ENCODE peak calls at places on chromosomes 1 and 21, in four cellular contexts. R is HFFc6, U is adrenal gland, C is B cell. X is an unnamed sample.

GRCh38 chr1:223348439-223348838 is 15.5 kb downstream of the SUSD4 start:
- DNase-seq in U (no peak), R (no peak), C (no peak), X (no peak)

GRCh38 chr1:87787551-87787950 is 458.9 kb downstream of the LMO4 start:
- DNase-seq in C (no peak), U (no peak), R (peak), X (no peak)

GRCh38 chr1:180974236-180974635 is 48.4 kb downstream of the STX6 start:
- DNase-seq in C (no peak), R (no peak), U (no peak), X (no peak)

GRCh38 chr1:235588916-235589515 is 60.6 kb downstream of the GNG4 start:
- DNase-seq in U (no peak), C (no peak), R (peak), X (no peak)

GRCh38 chr1:108190001-108190634 is 10.0 kb downstream of the SLC25A24 start:
- DNase-seq in U (no peak), R (no peak), C (no peak), X (no peak)

GRCh38 chr1:245682638-245683376 is 528.0 kb downstream of the KIF26B start:
- DNase-seq in U (no peak), R (no peak), C (no peak), X (no peak)

GRCh38 chr1:164440222-164440621 is 118.8 kb upstream of the PBX1 start:
- DNase-seq in C (no peak), U (peak), R (peak), X (no peak)

GRCh38 chr1:102919659-102920058 is 188.7 kb downstream of the COL11A1 start:
- DNase-seq in U (no peak), R (peak), C (no peak), X (no peak)

GRCh38 chr21:23402929-23403520 is 2204.3 kb downstream of the MRPL39 start:
- DNase-seq in U (no peak), C (no peak), R (no peak), X (no peak)

GRCh38 chr1:218382261-218382660 is 37.1 kb downstream of the TGFB2 start:
- DNase-seq in R (no peak), C (no peak), U (no peak), X (no peak)

GRCh38 chr1:101178341-101178687 is 58.5 kb upstream of the S1PR1 start:
- DNase-seq in R (no peak), C (no peak), U (no peak), X (no peak)

GRCh38 chr1:199463521-199464127 is 563.9 kb upstream of the NR5A2 start:
- DNase-seq in R (peak), C (peak), U (no peak), X (peak)

GRCh38 chr1:5513891-5514515 is 478.2 kb downstream of the NPHP4 start:
- DNase-seq in U (no peak), C (no peak), R (no peak), X (no peak)

GRCh38 chr1:6097824-6098223 is 52.1 kb downstream of the KCNAB2 start:
- DNase-seq in R (no peak), C (no peak), U (no peak), X (no peak)

GRCh38 chr1:155717041-155717440 is 28.1 kb downstream of the DAP3 start:
- DNase-seq in C (peak), R (no peak), U (no peak), X (no peak)

GRCh38 chr1:150841626-150842025 is 33.6 kb upstream of the CTSK start:
- DNase-seq in R (no peak), C (no peak), U (no peak), X (no peak)

GRCh38 chr21:34611528-34611927 is 3.4 kb downstream of the RCAN1 start:
- DNase-seq in U (no peak), R (no peak), C (no peak), X (no peak)

GRCh38 chr21:37873655-37874054 is 42.6 kb downstream of the KCNJ6 start:
- DNase-seq in U (no peak), C (no peak), R (peak), X (no peak)

GRCh38 chr21:35075546-35075945 is 26.4 kb upstream of the RUNX1 start:
- DNase-seq in U (peak), R (peak), C (no peak), X (no peak)

GRCh38 chr1:28132110-28132897 is 43.9 kb upstream of the EYA3 start:
- DNase-seq in U (no peak), R (no peak), C (no peak), X (no peak)

GRCh38 chr1:93680121-93681094 is 1.2 kb downstream of the BCAR3 start:
- DNase-seq in U (peak), C (peak), R (peak), X (peak)

GRCh38 chr1:20285510-20285909 is 5.2 kb upstream of the VWA5B1 start:
- DNase-seq in R (no peak), U (no peak), C (no peak), X (no peak)

GRCh38 chr21:23152130-23152529 is 2153.9 kb downstream of the NCAM2 start:
- DNase-seq in R (no peak), C (no peak), U (no peak), X (no peak)

GRCh38 chr1:62263006-62263812 is 56.0 kb downstream of the KANK4 start:
- DNase-seq in U (no peak), R (no peak), C (no peak), X (no peak)

GRCh38 chr1:156419863-156420208 is 50.8 kb downstream of the RHBG start:
- DNase-seq in R (no peak), U (no peak), C (peak), X (no peak)

GRCh38 chr1:67213164-67213563 is 46.9 kb downstream of the IL23R start:
- DNase-seq in U (no peak), C (no peak), R (peak), X (no peak)

GRCh38 chr1:94783342-94784264 is 36.6 kb upstream of the SLC44A3 start:
- DNase-seq in C (no peak), R (peak), U (peak), X (no peak)

GRCh38 chr1:37455516-37455915 is 18.9 kb upstream of the ZC3H12A start:
- DNase-seq in R (no peak), U (no peak), C (no peak), X (no peak)

GRCh38 chr1:37461698-37462436 is 12.5 kb upstream of the ZC3H12A start:
- DNase-seq in C (no peak), R (no peak), U (no peak), X (no peak)

GRCh38 chr1:37456614-37457013 is 17.8 kb upstream of the ZC3H12A start:
- DNase-seq in R (no peak), C (no peak), U (no peak), X (no peak)

GRCh38 chr1:37453647-37454046 is 20.7 kb upstream of the ZC3H12A start:
- DNase-seq in C (no peak), U (peak), R (no peak), X (no peak)

DNA sequence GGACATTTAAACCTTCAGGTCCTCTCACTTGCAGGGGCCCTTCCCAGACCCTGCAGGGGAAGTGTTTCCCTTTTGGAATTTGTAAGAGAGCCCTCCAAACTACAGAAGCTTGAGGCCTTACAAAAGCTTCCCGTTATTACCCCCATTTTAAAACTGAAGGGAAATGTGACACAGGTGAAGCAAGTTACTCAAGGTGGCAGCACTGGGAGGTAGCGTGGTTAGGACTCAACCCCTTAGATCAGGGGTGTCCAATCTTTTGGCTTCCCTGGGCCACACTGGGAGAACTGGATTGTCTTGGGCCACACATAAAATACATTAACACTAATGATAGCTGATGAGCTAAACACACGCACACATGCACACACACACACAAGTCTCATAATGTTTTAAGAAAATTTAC is 15.8 kb upstream of the ZC3H12A start:
- DNase-seq in R (no peak), C (no peak), U (no peak), X (no peak)
- TF ChIP-seq CTCF in R (peak), C (no peak), U (no peak), X (no peak)

GRCh38 chr1:7454052-7454815 is 316.9 kb upstream of the VAMP3 start:
- DNase-seq in U (peak), C (no peak), R (peak), X (no peak)
- TF ChIP-seq CTCF in U (peak), C (no peak), R (peak), X (peak)

GRCh38 chr1:25695066-25695990 is 78.7 kb downstream of the MAN1C1 start:
- DNase-seq in U (peak), C (no peak), R (peak), X (no peak)

GRCh38 chr1:25694167-25694566 is 77.6 kb downstream of the MAN1C1 start:
- DNase-seq in U (peak), R (peak), C (no peak), X (no peak)

GRCh38 chr1:25695991-25696330 is 79.4 kb downstream of the MAN1C1 start:
- DNase-seq in U (peak), R (peak), C (no peak), X (no peak)

GRCh38 chr1:25692560-25692959 is 76.0 kb downstream of the MAN1C1 start:
- DNase-seq in R (no peak), C (peak), U (no peak), X (no peak)

DNA sequence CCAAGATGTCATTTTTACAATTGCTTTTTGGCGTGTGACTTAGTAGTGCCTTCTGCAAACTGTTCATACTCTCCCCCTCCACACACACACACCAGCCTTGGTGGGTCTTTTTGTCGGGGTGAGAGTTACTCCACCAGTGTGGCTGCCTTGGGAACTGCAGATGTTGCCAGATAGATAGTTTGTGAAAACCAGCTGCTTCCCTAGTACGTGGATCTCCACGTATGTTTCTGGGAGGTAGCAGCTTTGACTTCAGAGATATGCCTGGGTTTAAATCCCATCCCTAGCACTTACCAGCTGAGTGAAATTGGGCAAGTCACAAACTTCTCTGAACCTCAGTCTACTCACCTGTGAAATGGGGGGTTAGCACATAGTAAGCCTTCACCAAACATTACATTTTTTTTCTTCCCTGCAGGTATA is 78.0 kb downstream of the MAN1C1 start:
- DNase-seq in U (no peak), R (no peak), C (no peak), X (no peak)
- TF ChIP-seq CTCF in U (no peak), R (no peak), C (no peak), X (no peak)

GRCh38 chr1:8062861-8063260 is 36.8 kb upstream of the ERRFI1 start:
- DNase-seq in R (no peak), C (no peak), U (no peak), X (no peak)

GRCh38 chr1:8061210-8061609 is 35.1 kb upstream of the ERRFI1 start:
- DNase-seq in U (peak), R (peak), C (no peak), X (no peak)

GRCh38 chr1:8059161-8059622 is 33.1 kb upstream of the ERRFI1 start:
- DNase-seq in C (no peak), U (no peak), R (no peak), X (no peak)

GRCh38 chr1:8063298-8064068 is 37.4 kb upstream of the ERRFI1 start:
- DNase-seq in R (no peak), C (no peak), U (no peak), X (no peak)

DNA sequence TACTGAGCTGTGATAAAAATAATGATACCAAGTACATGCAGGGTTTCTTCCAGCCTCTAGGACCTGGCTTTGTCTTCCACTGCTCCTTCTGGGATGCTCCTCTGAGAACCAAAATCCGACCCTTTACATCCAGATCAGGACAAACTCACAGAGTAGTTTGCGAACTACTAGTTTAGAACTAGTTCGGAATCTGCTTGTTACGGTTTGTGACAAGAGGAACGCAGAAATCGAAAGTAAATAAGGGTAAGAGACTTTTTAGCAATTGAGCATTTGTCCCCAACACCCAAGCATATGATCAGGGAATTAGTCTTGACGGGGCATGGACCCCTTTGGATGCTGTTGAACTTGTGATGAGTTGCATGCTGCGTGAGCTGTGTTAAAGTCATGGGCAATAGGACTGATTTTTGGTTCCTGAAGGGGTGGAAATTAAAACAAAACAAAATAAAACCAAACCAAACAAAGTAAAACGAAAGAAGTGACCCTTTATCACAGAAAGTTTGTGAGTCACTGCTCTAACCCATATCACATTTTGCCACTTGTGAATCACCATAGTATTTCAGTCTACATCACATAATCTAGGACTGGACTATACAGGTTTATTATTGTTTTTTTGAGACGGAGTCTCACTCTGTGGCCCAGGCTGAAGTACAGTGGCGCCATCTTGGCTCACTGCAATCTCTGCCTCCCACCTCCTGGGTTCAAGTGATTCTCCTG is 35.7 kb upstream of the ERRFI1 start:
- DNase-seq in U (no peak), R (peak), C (no peak), X (no peak)
- TF ChIP-seq CTCF in U (no peak), R (peak), C (no peak), X (no peak)

GRCh38 chr1:50418600-50419109 is 4.6 kb downstream of the DMRTA2 start:
- DNase-seq in U (no peak), R (no peak), C (peak), X (no peak)

GRCh38 chr1:50417946-50418599 is 5.2 kb downstream of the DMRTA2 start:
- DNase-seq in R (no peak), C (no peak), U (no peak), X (no peak)

GRCh38 chr1:50420283-50420682 is 3.0 kb downstream of the DMRTA2 start:
- DNase-seq in U (no peak), C (peak), R (no peak), X (no peak)

GRCh38 chr1:50419907-50420248 is 3.4 kb downstream of the DMRTA2 start:
- DNase-seq in U (no peak), C (no peak), R (no peak), X (no peak)

DNA sequence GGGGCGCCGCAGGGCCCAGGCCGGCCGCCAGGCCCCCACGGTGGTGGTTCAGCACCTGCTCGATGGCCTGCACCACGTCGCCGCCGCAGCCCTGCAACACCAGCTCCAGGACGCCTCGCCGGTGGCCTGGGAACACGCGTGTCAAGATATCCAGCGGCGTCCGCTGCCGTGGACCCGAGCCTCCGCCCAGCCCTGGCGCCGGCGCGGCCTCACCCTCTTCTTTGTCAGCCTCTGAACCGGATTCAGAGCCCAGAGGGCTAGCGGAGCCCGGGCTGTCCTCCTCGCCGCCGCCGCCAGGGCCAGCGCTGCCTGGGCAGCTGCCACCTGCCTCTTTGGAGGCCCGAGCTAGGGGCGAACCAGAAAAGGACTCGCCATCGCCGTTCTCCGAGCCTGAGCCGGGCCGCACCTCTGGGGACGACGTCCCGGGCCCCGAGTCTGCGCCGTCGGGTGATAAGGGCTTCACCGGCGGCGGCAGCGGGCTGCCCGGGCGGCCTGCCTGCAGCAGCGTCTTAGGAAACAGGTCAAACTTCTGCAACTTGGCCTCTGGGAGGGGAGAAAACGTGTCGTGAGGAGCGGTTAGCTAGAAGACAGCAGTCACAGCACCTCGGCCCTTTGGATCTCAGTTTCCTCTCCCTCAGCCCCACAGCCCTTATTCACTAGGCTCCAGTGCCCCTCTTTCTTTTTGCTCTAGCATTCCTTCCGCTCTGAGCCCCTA is 3.9 kb downstream of the DMRTA2 start:
- DNase-seq in C (peak), R (no peak), U (no peak), X (no peak)
- TF ChIP-seq CTCF in C (no peak), R (peak), U (no peak), X (peak)

GRCh38 chr1:226436472-226436854 is 28.6 kb upstream of the PARP1 start:
- DNase-seq in R (no peak), U (no peak), C (no peak), X (no peak)

GRCh38 chr1:226441629-226442028 is 33.7 kb upstream of the PARP1 start:
- DNase-seq in R (no peak), C (no peak), U (no peak), X (no peak)

GRCh38 chr1:226440512-226440911 is 32.6 kb upstream of the PARP1 start:
- DNase-seq in C (no peak), R (no peak), U (no peak), X (no peak)

GRCh38 chr1:226436855-226437491 is 29.1 kb upstream of the PARP1 start:
- DNase-seq in C (peak), U (no peak), R (no peak), X (no peak)

GRCh38 chr1:226438007-226438406 is 30.1 kb upstream of the PARP1 start:
- DNase-seq in C (peak), R (peak), U (no peak), X (no peak)
- TF ChIP-seq CTCF in C (peak), R (peak), U (no peak), X (no peak)

GRCh38 chr1:22291926-22292788 is 149.3 kb upstream of the WNT4 start:
- DNase-seq in U (peak), C (no peak), R (no peak), X (no peak)

GRCh38 chr1:22290157-22290556 is 147.3 kb upstream of the WNT4 start:
- DNase-seq in R (no peak), C (no peak), U (no peak), X (no peak)

GRCh38 chr1:22291494-22291893 is 148.6 kb upstream of the WNT4 start:
- DNase-seq in R (no peak), C (no peak), U (no peak), X (no peak)

GRCh38 chr1:22290611-22291010 is 147.7 kb upstream of the WNT4 start:
- DNase-seq in U (no peak), C (no peak), R (no peak), X (no peak)

GRCh38 chr1:22291057-22291456 is 148.2 kb upstream of the WNT4 start:
- DNase-seq in C (no peak), R (no peak), U (no peak), X (no peak)
- TF ChIP-seq CTCF in C (no peak), R (no peak), U (no peak), X (no peak)

DNA sequence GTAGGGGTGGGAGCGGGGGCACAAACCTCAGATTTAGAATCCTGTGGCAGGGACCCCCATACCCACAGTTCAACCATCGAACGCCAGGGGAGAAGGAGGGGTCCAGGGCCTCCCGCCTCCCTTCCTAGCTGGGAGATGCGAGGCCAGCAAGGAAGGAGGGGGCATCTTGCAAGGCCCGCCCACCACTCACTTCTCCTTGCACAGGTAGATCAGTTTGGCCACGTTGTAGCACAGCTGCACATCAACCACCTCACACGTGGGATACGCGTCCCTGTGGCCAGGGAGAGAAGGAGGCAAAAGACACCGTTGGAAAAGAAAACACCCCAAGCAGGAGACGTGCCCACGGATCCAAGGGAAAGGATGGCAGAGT is 19.6 kb downstream of the TMEM63A start:
- DNase-seq in U (no peak), R (no peak), C (no peak), X (no peak)
- TF ChIP-seq CTCF in U (no peak), R (no peak), C (no peak), X (no peak)

X was measured in HFF-Myc.